ENCODE peak calls at places on chromosomes 11 and 22, in four cellular contexts. One of them, this sample, is unnamed.

GRCh38 chr11:94705419-94705818 is 62.7 kb upstream of the AMOTL1 start:
- DNase-seq in progenitor cell of endocrine pancreas: no peak
- DNase-seq in fibroblast of the aortic adventitia: no peak
- DNase-seq in tibial nerve: no peak
- DNase-seq in this sample: no peak

GRCh38 chr11:73856001-73856663 is 20.5 kb downstream of the COA4 start:
- DNase-seq in progenitor cell of endocrine pancreas: no peak
- DNase-seq in fibroblast of the aortic adventitia: no peak
- DNase-seq in tibial nerve: no peak
- DNase-seq in this sample: no peak

GRCh38 chr11:77776455-77776854 is 44.1 kb downstream of the RSF1 start:
- DNase-seq in progenitor cell of endocrine pancreas: no peak
- DNase-seq in fibroblast of the aortic adventitia: peak; percentile 18
- DNase-seq in tibial nerve: no peak
- DNase-seq in this sample: no peak

GRCh38 chr11:61961570-61962212 is 5.7 kb downstream of the FTH1 start:
- DNase-seq in progenitor cell of endocrine pancreas: no peak
- DNase-seq in fibroblast of the aortic adventitia: peak; percentile 67
- DNase-seq in tibial nerve: peak; percentile 73
- DNase-seq in this sample: no peak

GRCh38 chr22:17381237-17381913 is 12.1 kb downstream of the CECR2 start:
- DNase-seq in progenitor cell of endocrine pancreas: no peak
- DNase-seq in fibroblast of the aortic adventitia: no peak
- DNase-seq in tibial nerve: no peak
- DNase-seq in this sample: no peak

GRCh38 chr11:46382644-46383403 is 1.4 kb downstream of the MDK start:
- DNase-seq in progenitor cell of endocrine pancreas: no peak
- DNase-seq in fibroblast of the aortic adventitia: peak; percentile 48
- DNase-seq in tibial nerve: no peak
- DNase-seq in this sample: no peak

GRCh38 chr11:69318093-69318420 is 24.1 kb downstream of the MYEOV start:
- DNase-seq in progenitor cell of endocrine pancreas: no peak
- DNase-seq in fibroblast of the aortic adventitia: no peak
- DNase-seq in tibial nerve: no peak
- DNase-seq in this sample: no peak

GRCh38 chr22:20111045-20111688 is 4.7 kb upstream of the RANBP1 start:
- DNase-seq in progenitor cell of endocrine pancreas: no peak
- DNase-seq in fibroblast of the aortic adventitia: no peak
- DNase-seq in tibial nerve: no peak
- DNase-seq in this sample: no peak

GRCh38 chr11:67631427-67631826 is 1.7 kb upstream of the NUDT8 start:
- DNase-seq in progenitor cell of endocrine pancreas: no peak
- DNase-seq in fibroblast of the aortic adventitia: no peak
- DNase-seq in tibial nerve: no peak
- DNase-seq in this sample: no peak

GRCh38 chr22:29344137-29344536 is 28.6 kb upstream of the RASL10A start:
- DNase-seq in progenitor cell of endocrine pancreas: no peak
- DNase-seq in fibroblast of the aortic adventitia: peak; percentile 91
- DNase-seq in tibial nerve: no peak
- DNase-seq in this sample: peak; percentile 39

GRCh38 chr11:134254433-134254832 is 1.1 kb downstream of the ACAD8 start:
- DNase-seq in progenitor cell of endocrine pancreas: no peak
- DNase-seq in fibroblast of the aortic adventitia: no peak
- DNase-seq in tibial nerve: no peak
- DNase-seq in this sample: no peak

GRCh38 chr11:134252539-134253188 is 488 bp downstream of the THYN1 start:
- DNase-seq in progenitor cell of endocrine pancreas: no peak
- DNase-seq in fibroblast of the aortic adventitia: no peak
- DNase-seq in tibial nerve: no peak
- DNase-seq in this sample: no peak

GRCh38 chr11:134257101-134257500 is 3.7 kb downstream of the ACAD8 start:
- DNase-seq in progenitor cell of endocrine pancreas: no peak
- DNase-seq in fibroblast of the aortic adventitia: no peak
- DNase-seq in tibial nerve: no peak
- DNase-seq in this sample: no peak

GRCh38 chr11:134250675-134251074 is 2.5 kb downstream of the THYN1 start:
- DNase-seq in progenitor cell of endocrine pancreas: no peak
- DNase-seq in fibroblast of the aortic adventitia: no peak
- DNase-seq in tibial nerve: no peak
- DNase-seq in this sample: no peak

GRCh38 chr11:134253189-134253993 is at the start of the genes ACAD8 and THYN1:
- DNase-seq in progenitor cell of endocrine pancreas: peak; percentile 93
- DNase-seq in fibroblast of the aortic adventitia: peak; percentile 96
- DNase-seq in tibial nerve: peak; percentile 91
- DNase-seq in this sample: peak; percentile 86
- TF ChIP-seq CTCF in progenitor cell of endocrine pancreas: peak; percentile 25
- TF ChIP-seq CTCF in fibroblast of the aortic adventitia: peak; percentile 21
- TF ChIP-seq CTCF in tibial nerve: peak; percentile 73
- TF ChIP-seq CTCF in this sample: no peak

GRCh38 chr11:13193613-13194012 is 84.0 kb upstream of the BMAL1 start:
- DNase-seq in progenitor cell of endocrine pancreas: no peak
- DNase-seq in fibroblast of the aortic adventitia: no peak
- DNase-seq in tibial nerve: no peak
- DNase-seq in this sample: no peak
- TF ChIP-seq CTCF in progenitor cell of endocrine pancreas: no peak
- TF ChIP-seq CTCF in fibroblast of the aortic adventitia: no peak
- TF ChIP-seq CTCF in tibial nerve: no peak
- TF ChIP-seq CTCF in this sample: no peak

GRCh38 chr11:57460017-57460755 is at the start of gene RTN4RL2:
- DNase-seq in progenitor cell of endocrine pancreas: peak; percentile 51
- DNase-seq in fibroblast of the aortic adventitia: peak; percentile 26
- DNase-seq in tibial nerve: no peak
- DNase-seq in this sample: no peak
- TF ChIP-seq CTCF in progenitor cell of endocrine pancreas: peak; percentile 53
- TF ChIP-seq CTCF in fibroblast of the aortic adventitia: peak; percentile 22
- TF ChIP-seq CTCF in tibial nerve: no peak
- TF ChIP-seq CTCF in this sample: no peak

DNA sequence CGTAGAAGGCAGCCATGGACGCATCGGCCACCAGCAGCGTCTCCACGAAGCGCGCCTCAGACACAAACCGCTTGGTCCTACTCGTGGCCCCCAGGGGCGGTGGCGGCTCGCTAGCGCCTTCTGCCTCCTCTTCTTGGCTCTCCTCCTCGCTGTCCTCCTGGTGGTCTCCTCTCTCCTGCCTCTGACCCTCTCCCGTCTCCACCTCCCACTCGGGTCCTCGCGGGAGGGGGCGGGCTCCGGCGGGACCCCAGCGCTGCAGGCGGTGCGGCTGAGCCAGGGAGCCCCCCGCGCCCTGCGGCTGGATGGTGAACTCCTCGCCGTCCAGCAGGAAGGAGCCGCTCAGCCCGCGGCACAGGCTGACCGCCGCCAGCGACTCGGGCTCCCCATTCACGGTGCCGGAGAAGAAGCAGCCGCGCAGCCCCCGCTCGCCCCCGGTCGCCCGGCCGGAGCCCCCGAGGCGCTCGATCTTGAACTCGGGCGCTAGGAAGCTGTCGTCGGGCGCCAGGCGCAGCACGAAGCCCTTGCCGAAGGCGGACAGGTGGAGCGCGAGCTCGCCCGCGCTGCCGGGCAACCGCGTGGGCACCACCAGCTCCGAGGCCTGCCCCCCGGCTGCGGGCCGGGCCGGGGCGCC is 713 bp downstream of the ADAMTS8 start:
- DNase-seq in progenitor cell of endocrine pancreas: peak; percentile 16
- DNase-seq in fibroblast of the aortic adventitia: no peak
- DNase-seq in tibial nerve: no peak
- DNase-seq in this sample: no peak
- TF ChIP-seq CTCF in progenitor cell of endocrine pancreas: peak; percentile 38
- TF ChIP-seq CTCF in fibroblast of the aortic adventitia: peak; percentile 37
- TF ChIP-seq CTCF in tibial nerve: peak; percentile 48
- TF ChIP-seq CTCF in this sample: no peak

GRCh38 chr22:49622241-49623105 is 205.2 kb downstream of the BRD1 start:
- DNase-seq in progenitor cell of endocrine pancreas: no peak
- DNase-seq in fibroblast of the aortic adventitia: no peak
- DNase-seq in tibial nerve: no peak
- DNase-seq in this sample: no peak
- TF ChIP-seq CTCF in progenitor cell of endocrine pancreas: no peak
- TF ChIP-seq CTCF in fibroblast of the aortic adventitia: no peak
- TF ChIP-seq CTCF in tibial nerve: no peak
- TF ChIP-seq CTCF in this sample: no peak

DNA sequence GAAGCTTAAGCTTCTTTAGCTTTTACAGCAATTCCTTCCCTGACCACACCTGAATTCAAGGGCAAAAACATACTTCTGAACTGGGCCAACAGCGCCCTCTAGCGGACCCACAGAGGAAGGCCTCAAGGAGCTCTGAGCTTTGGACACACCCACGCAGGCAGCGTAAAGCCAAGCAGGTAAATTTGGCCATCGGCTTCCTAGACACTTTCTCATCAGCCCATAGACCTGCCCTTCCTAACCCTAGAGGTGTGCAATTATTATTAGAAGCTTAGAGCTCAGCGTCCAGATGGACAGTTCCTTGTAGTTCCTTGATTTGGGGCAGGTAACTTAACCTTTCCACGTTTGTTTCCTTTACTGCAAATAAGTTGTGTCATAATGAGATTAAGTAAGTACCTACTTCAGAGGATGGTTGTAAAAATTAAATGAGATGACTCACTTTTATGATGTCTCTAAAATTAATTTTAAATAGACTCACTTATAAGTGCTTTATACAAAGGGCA is 25.7 kb upstream of the HMGXB4 start:
- DNase-seq in progenitor cell of endocrine pancreas: peak; percentile 71
- DNase-seq in fibroblast of the aortic adventitia: peak; percentile 69
- DNase-seq in tibial nerve: no peak
- DNase-seq in this sample: peak; percentile 41
- TF ChIP-seq CTCF in progenitor cell of endocrine pancreas: peak; percentile 98
- TF ChIP-seq CTCF in fibroblast of the aortic adventitia: peak; percentile 94
- TF ChIP-seq CTCF in tibial nerve: peak; percentile 18
- TF ChIP-seq CTCF in this sample: no peak

This sample was measured in omental fat pad.